ENCODE peak calls at places on chromosomes 13 and 19, in eight cellular contexts. N is ascending aorta, W is fibroblast of lung, A is gastrocnemius medialis, U is Peyer's patch, O is heart right ventricle, D is endodermal cell, G is kidney. P is an unnamed sample.
A peak's percentile ranks its signal among the peaks of the same experiment; 100 is the strongest.

GRCh38 chr19:17677002-17677401 is 11.2 kb downstream of the UNC13A start:
- DNase-seq in U (no peak), O (no peak), W (no peak), A (no peak), G (no peak), D (no peak), N (no peak), P (no peak)

GRCh38 chr19:53912653-53913052 is 3.6 kb downstream of the CACNG7 start:
- DNase-seq in A (no peak), W (no peak), N (no peak), U (no peak), O (no peak), D (peak; percentile 91), G (peak; percentile 26), P (no peak)

GRCh38 chr13:23547000-23547590 is 23.1 kb upstream of the TNFRSF19 start:
- DNase-seq in G (peak; percentile 71), O (peak; percentile 80), U (no peak), A (peak; percentile 45), N (no peak), W (peak; percentile 45), D (peak; percentile 72), P (peak; percentile 69)

GRCh38 chr13:98254541-98254940 is 77.5 kb upstream of the RNF113B start:
- DNase-seq in G (no peak), A (no peak), O (no peak), D (peak; percentile 25), W (peak; percentile 56), U (no peak), N (no peak), P (no peak)

GRCh38 chr13:95644611-95645052 is at the start of gene DZIP1:
- DNase-seq in O (peak; percentile 80), N (no peak), D (peak; percentile 97), A (peak; percentile 32), W (peak; percentile 87), U (peak; percentile 65), G (peak; percentile 94), P (peak; percentile 83)

GRCh38 chr19:38034153-38034835 is 127.3 kb downstream of the SIPA1L3 start:
- DNase-seq in G (peak; percentile 53), N (no peak), W (no peak), D (no peak), U (peak; percentile 58), A (no peak), O (no peak), P (no peak)

GRCh38 chr13:59623516-59623915 is 540.2 kb downstream of the DIAPH3 start:
- DNase-seq in W (no peak), U (no peak), N (no peak), G (no peak), A (no peak), D (no peak), O (no peak), P (no peak)

GRCh38 chr19:3788991-3789778 is 3.0 kb upstream of the MATK start:
- DNase-seq in A (no peak), U (no peak), D (peak; percentile 36), O (no peak), N (no peak), G (peak; percentile 50), W (no peak), P (no peak)

GRCh38 chr19:17680235-17680722 is 7.9 kb downstream of the UNC13A start:
- DNase-seq in N (peak; percentile 72), G (peak; percentile 94), W (peak; percentile 42), A (peak; percentile 39), D (peak; percentile 78), U (peak; percentile 70), O (peak; percentile 79), P (peak; percentile 78)

GRCh38 chr13:79869326-79869725 is 388.4 kb downstream of the NDFIP2 start:
- DNase-seq in N (no peak), O (no peak), A (no peak), W (no peak), G (no peak), D (no peak), U (no peak), P (no peak)
- TF ChIP-seq CTCF in N (no peak), O (no peak), A (no peak), W (no peak), G (no peak), D (no peak), U (no peak), P (no peak)

GRCh38 chr19:15122331-15123030 is 15.3 kb downstream of the SYDE1 start:
- DNase-seq in G (no peak), N (no peak), U (no peak), O (no peak), W (no peak), A (no peak), D (no peak), P (no peak)

GRCh38 chr19:15125232-15126067 is 18.2 kb downstream of the SYDE1 start:
- DNase-seq in W (peak; percentile 97), A (peak; percentile 98), D (peak; percentile 99), G (peak; percentile 99), U (peak; percentile 99), N (peak; percentile 95), O (peak; percentile 99), P (peak; percentile 99)

GRCh38 chr19:15123900-15124299 is 16.7 kb downstream of the SYDE1 start:
- DNase-seq in U (no peak), N (no peak), A (peak; percentile 63), W (no peak), O (peak; percentile 83), D (peak; percentile 33), G (no peak), P (peak; percentile 57)

GRCh38 chr19:15124572-15125231 is 17.5 kb downstream of the SYDE1 start:
- DNase-seq in W (no peak), A (no peak), D (no peak), G (no peak), N (no peak), U (peak; percentile 78), O (no peak), P (peak; percentile 61)

GRCh38 chr19:15123031-15123890 is 16.1 kb downstream of the SYDE1 start:
- DNase-seq in D (no peak), W (no peak), N (no peak), G (no peak), O (no peak), A (no peak), U (no peak), P (no peak)
- H3K4me3 ChIP-seq in D (no peak overlapping the region), W (no peak overlapping the region), N (no peak overlapping the region), G (no peak overlapping the region), O (no peak overlapping the region), A (no peak overlapping the region), U (no peak overlapping the region), P (no peak overlapping the region)

GRCh38 chr19:2095338-2095938 is 688 bp downstream of the MOB3A start:
- DNase-seq in D (no peak), A (no peak), O (no peak), W (no peak), G (no peak), N (no peak), U (peak; percentile 65), P (no peak)
- H3K4me1 ChIP-seq in D (peaks cover 4% of the 10 kb centered on the region), A (peaks cover 51% of the 10 kb centered on the region), O (peaks cover 67% of the 10 kb centered on the region), W (peaks cover 4% of the 10 kb centered on the region), G (peaks cover 8% of the 10 kb centered on the region), N (peaks cover 16% of the 10 kb centered on the region), U (peaks cover 29% of the 10 kb centered on the region), P (peaks cover 30% of the 10 kb centered on the region)

GRCh38 chr13:50129065-50129922 is 114.0 kb downstream of the KCNRG start:
- DNase-seq in W (no peak), A (peak; percentile 54), D (no peak), N (no peak), U (no peak), O (no peak), G (peak; percentile 79), P (peak; percentile 65)

GRCh38 chr13:50127017-50127725 is 111.9 kb downstream of the KCNRG start:
- DNase-seq in N (no peak), A (peak; percentile 58), D (peak; percentile 77), G (peak; percentile 86), W (peak; percentile 69), O (peak; percentile 58), U (peak; percentile 83), P (peak; percentile 57)

GRCh38 chr13:50129923-50130685 is 114.9 kb downstream of the KCNRG start:
- DNase-seq in A (peak; percentile 66), O (peak; percentile 48), D (peak; percentile 82), N (no peak), G (peak; percentile 82), W (peak; percentile 46), U (peak; percentile 51), P (peak; percentile 81)

GRCh38 chr13:50127726-50128291 is 112.6 kb downstream of the KCNRG start:
- DNase-seq in O (no peak), W (no peak), A (no peak), N (no peak), U (no peak), D (peak; percentile 73), G (peak; percentile 80), P (no peak)

GRCh38 chr13:50128406-50129048 is 113.3 kb downstream of the KCNRG start:
- DNase-seq in D (peak; percentile 65), W (no peak), N (no peak), O (no peak), G (peak; percentile 46), A (no peak), U (no peak), P (no peak)
- TF ChIP-seq CTCF in D (peak; percentile 28), W (no peak), N (no peak), O (no peak), G (no peak), A (no peak), U (no peak), P (no peak)

DNA sequence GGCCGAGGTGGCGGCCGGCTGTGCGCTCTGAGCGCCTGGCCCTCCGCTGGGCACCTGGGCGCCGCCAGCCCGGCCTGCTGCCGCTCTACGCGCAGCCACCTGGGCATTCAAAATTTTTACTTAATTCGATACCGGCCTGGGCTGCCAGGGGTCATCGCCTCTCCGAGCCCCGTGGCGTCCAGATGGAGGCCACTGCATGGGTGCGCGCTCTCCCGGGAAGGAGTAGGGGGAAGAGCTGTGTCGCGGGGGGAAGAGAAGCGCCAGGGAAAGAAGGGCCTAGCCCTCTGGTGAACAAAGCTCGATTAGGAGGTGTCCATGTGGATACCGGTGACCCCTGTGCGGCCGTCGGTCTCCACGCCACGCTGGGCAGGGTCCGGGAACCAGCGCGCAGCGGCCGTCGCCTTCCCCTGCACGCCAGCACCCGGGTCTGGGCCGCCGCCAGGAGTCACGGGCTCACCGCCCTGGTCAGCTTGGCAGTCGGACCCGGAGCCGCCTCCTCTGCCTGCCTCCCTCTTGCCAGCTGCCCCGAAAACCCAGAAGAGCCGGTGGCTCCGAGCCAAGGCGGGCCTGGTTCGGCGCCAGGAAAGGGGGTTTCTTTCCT is 725 bp downstream of the BIVM start:
- DNase-seq in W (peak; percentile 30), G (peak; percentile 81), D (peak; percentile 73), U (no peak), N (no peak), O (peak; percentile 53), A (peak; percentile 23), P (no peak)
- H3K4me3 ChIP-seq in W (peak overlapping the region; percentile 72), G (peak overlapping the region; percentile 81), D (peak overlapping the region; percentile 95), U (peak overlapping the region; percentile 80), N (peak overlapping the region; percentile 89), O (peak overlapping the region; percentile 79), A (peak overlapping the region; percentile 68), P (peak overlapping the region; percentile 90)